ENCODE peak calls at places on chromosomes 5 and 9, in four cellular contexts. G is Peyer's patch, T is body of pancreas, P is IMR-90. B is an unnamed sample.
A peak's percentile ranks its signal among the peaks of the same experiment; 100 is the strongest.

GRCh38 chr5:88955403-88955802 is 72.4 kb upstream of the MEF2C start:
- DNase-seq in G (no peak), T (no peak), P (no peak), B (no peak)

GRCh38 chr5:139275536-139276297 is 17.8 kb upstream of the MATR3 start:
- DNase-seq in G (no peak), T (no peak), P (no peak), B (peak; percentile 15)

GRCh38 chr9:127781821-127782220 is 3.4 kb upstream of the SH2D3C start:
- DNase-seq in G (no peak), T (no peak), P (no peak), B (no peak)

GRCh38 chr5:39948867-39949468 is 524.2 kb upstream of the DAB2 start:
- DNase-seq in G (peak; percentile 84), T (peak; percentile 90), P (peak; percentile 76), B (peak; percentile 63)

GRCh38 chr5:55384072-55384471 is 76.3 kb downstream of the MTREX start:
- DNase-seq in G (no peak), T (no peak), P (no peak), B (no peak)

GRCh38 chr5:80238778-80239679 is 16.8 kb downstream of the SERINC5 start:
- DNase-seq in G (peak; percentile 71), T (peak; percentile 83), P (peak; percentile 61), B (no peak)

GRCh38 chr9:74458832-74459231 is 38.3 kb upstream of the RORB start:
- DNase-seq in G (no peak), T (no peak), P (no peak), B (no peak)

GRCh38 chr5:146041180-146041789 is 64.1 kb downstream of the PLAC8L1 start:
- DNase-seq in G (no peak), T (no peak), P (no peak), B (no peak)

GRCh38 chr5:158619083-158619788 is 480.5 kb downstream of the EBF1 start:
- DNase-seq in G (no peak), T (no peak), P (no peak), B (no peak)

GRCh38 chr5:2642684-2643325 is 108.7 kb downstream of the IRX2 start:
- DNase-seq in G (no peak), T (no peak), P (no peak), B (no peak)

GRCh38 chr5:34790087-34790486 is 48.9 kb upstream of the TTC23L start:
- DNase-seq in G (no peak), T (no peak), P (no peak), B (no peak)

GRCh38 chr9:21801683-21802417 is 586 bp upstream of the MTAP start:
- DNase-seq in G (peak; percentile 73), T (peak; percentile 78), P (peak; percentile 85), B (peak; percentile 95)

GRCh38 chr9:90861826-90862740 is 60.5 kb downstream of the SYK start:
- DNase-seq in G (no peak), T (no peak), P (no peak), B (no peak)

GRCh38 chr5:148697177-148697820 is 43.0 kb upstream of the HTR4 start:
- DNase-seq in G (no peak), T (no peak), P (peak; percentile 56), B (no peak)

GRCh38 chr5:54370982-54371381 is 60.6 kb upstream of the ARL15 start:
- DNase-seq in G (no peak), T (no peak), P (no peak), B (no peak)

GRCh38 chr5:120134944-120135343 is 329.2 kb upstream of the PRR16 start:
- DNase-seq in G (no peak), T (no peak), P (peak; percentile 46), B (no peak)

GRCh38 chr9:81687521-81688261 is 1.7 kb downstream of the TLE1 start:
- DNase-seq in G (peak; percentile 82), T (peak; percentile 52), P (no peak), B (peak; percentile 56)

GRCh38 chr5:137051165-137051564 is 448.0 kb downstream of the SPOCK1 start:
- DNase-seq in G (no peak), T (no peak), P (peak; percentile 11), B (no peak)

GRCh38 chr9:4640027-4640426 is 22.1 kb upstream of the PLPP6 start:
- DNase-seq in G (peak; percentile 59), T (no peak), P (no peak), B (no peak)

GRCh38 chr9:23962101-23962500 is 136.1 kb upstream of the ELAVL2 start:
- DNase-seq in G (no peak), T (no peak), P (no peak), B (no peak)

GRCh38 chr9:93303258-93303771 is 119.4 kb downstream of the WNK2 start:
- DNase-seq in G (peak; percentile 40), T (peak; percentile 1), P (no peak), B (no peak)

GRCh38 chr5:167339205-167339604 is 952.2 kb upstream of the WWC1 start:
- DNase-seq in G (no peak), T (no peak), P (no peak), B (no peak)

GRCh38 chr9:95110956-95111525 is 206.5 kb downstream of the FANCC start:
- DNase-seq in G (peak; percentile 40), T (no peak), P (no peak), B (no peak)

GRCh38 chr9:135328485-135329417 is 150.8 kb upstream of the PPP1R26 start:
- DNase-seq in G (no peak), T (no peak), P (no peak), B (no peak)

GRCh38 chr5:11719888-11720481 is 184.3 kb downstream of the CTNND2 start:
- DNase-seq in G (peak; percentile 49), T (peak; percentile 76), P (no peak), B (peak; percentile 64)

GRCh38 chr5:39217365-39218281 is 1.7 kb downstream of the FYB1 start:
- DNase-seq in G (peak; percentile 93), T (peak; percentile 86), P (peak; percentile 80), B (peak; percentile 64)

GRCh38 chr9:893115-893514 is 51.6 kb downstream of the DMRT1 start:
- DNase-seq in G (no peak), T (no peak), P (no peak), B (no peak)

GRCh38 chr9:72588336-72588735 is 66.9 kb downstream of the TMC1 start:
- DNase-seq in G (no peak), T (peak; percentile 16), P (peak; percentile 29), B (peak; percentile 37)

GRCh38 chr5:14143843-14144585 is 872 bp downstream of the TRIO start:
- DNase-seq in G (peak; percentile 72), T (peak; percentile 41), P (no peak), B (no peak)

GRCh38 chr9:69122391-69123141 is 51.5 kb upstream of the TJP2 start:
- DNase-seq in G (peak; percentile 86), T (peak; percentile 69), P (peak; percentile 84), B (peak; percentile 30)

GRCh38 chr5:138632900-138633489 is 57.8 kb upstream of the HSPA9 start:
- DNase-seq in G (peak; percentile 59), T (peak; percentile 74), P (peak; percentile 75), B (no peak)

GRCh38 chr5:1119312-1119831 is 7.5 kb upstream of the SLC12A7 start:
- DNase-seq in G (peak; percentile 82), T (no peak), P (no peak), B (no peak)

GRCh38 chr9:2623866-2624682 is 2.5 kb downstream of the VLDLR start:
- DNase-seq in G (no peak), T (no peak), P (no peak), B (no peak)

GRCh38 chr9:92600075-92600741 is 64.4 kb upstream of the ECM2 start:
- DNase-seq in G (no peak), T (no peak), P (no peak), B (peak; percentile 0)

GRCh38 chr5:146877178-146877681 is 1.3 kb downstream of the PPP2R2B start:
- DNase-seq in G (no peak), T (peak; percentile 3), P (no peak), B (no peak)

GRCh38 chr5:126651013-126651577 is 50.3 kb downstream of the PHAX start:
- DNase-seq in G (no peak), T (no peak), P (no peak), B (no peak)

GRCh38 chr5:126648471-126648870 is 47.7 kb downstream of the PHAX start:
- DNase-seq in G (no peak), T (no peak), P (no peak), B (no peak)

GRCh38 chr5:126647071-126647470 is 46.3 kb downstream of the PHAX start:
- DNase-seq in G (no peak), T (no peak), P (no peak), B (no peak)

GRCh38 chr5:126645132-126645531 is 44.4 kb downstream of the PHAX start:
- DNase-seq in G (no peak), T (no peak), P (no peak), B (no peak)

GRCh38 chr5:126650463-126650862 is 49.7 kb downstream of the PHAX start:
- DNase-seq in G (no peak), T (no peak), P (no peak), B (no peak)
- H3K27ac ChIP-seq in G (no peak overlapping the region), T (no peak overlapping the region), P (no peak overlapping the region), B (no peak overlapping the region)

DNA sequence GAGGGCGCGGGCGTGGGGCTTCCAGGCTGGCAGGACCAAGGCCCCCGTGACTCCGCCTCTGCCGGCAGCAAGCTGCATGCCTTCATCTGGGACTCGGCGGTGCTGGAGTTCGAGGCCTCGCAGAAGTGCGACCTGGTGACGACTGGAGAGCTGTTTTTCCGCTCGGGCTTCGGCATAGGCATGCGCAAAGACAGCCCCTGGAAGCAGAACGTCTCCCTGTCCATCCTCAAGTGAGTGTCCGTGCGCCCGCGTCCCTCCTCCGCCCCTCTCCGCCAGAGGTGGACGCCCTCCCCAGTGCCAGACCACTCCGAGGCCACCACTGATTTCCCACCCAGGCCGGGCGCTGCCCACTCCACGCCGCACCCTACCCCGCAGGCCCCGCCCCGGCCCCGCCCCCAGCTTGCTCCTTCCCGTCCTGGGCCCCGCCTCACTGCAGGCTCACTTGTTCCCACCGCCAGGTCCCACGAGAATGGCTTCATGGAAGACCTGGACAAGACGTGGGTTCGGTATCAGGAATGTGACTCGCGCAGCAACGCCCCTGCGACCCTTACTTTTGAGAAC is 6.7 kb downstream of the LRRC26 start:
- DNase-seq in G (no peak), T (no peak), P (no peak), B (peak; percentile 30)
- H3K4me3 ChIP-seq in G (peak overlapping the region; percentile 15), T (no peak overlapping the region), P (peak overlapping the region; percentile 31), B (no peak overlapping the region)

DNA sequence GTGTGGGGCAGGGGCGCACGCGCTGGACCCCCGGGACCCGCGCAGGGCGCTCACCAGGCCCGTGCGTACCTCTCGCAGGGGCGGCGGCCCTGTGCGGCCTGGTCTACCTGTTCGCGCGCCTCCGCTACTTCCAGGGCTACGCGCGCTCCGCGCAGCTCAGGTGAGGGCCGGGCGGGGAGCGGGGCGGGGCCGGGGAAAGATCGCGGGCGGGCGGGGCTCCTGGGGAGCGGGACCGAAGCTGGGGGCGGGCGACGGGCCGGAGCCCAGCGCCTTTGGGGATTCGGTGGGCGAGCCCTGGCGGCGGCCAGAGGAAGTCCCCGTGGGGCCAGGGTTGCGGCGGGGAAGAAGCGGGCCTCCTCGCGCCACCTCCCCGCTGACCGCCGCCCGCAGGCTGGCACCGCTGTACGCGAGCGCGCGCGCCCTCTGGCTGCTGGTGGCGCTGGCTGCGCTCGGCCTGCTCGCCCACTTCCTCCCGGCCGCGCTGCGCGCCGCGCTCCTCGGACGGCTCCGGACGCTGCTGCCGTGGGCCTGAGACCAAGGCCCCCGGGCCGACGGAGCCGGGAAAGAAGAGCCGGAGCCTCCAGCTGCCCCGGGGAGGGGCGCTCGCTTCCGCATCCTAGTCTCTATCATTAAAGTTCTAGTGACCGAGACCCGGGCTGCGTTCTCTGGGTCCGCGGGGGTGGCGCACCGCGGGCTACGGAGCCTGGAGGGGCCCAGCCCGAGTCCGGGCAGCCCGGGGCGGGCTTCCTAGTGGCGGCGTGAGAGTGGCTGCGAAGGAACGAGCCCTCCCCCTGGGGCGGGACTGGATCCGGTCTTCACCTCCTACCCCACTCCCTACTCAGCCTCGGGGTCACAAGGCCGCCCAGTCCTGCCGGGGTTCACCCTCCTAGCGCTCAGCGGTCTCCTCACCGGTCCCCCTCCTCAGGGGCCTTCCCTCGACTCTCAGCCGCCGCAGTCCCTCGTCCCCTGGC is 2.4 kb downstream of the LTC4S start:
- DNase-seq in G (peak; percentile 91), T (peak; percentile 84), P (peak; percentile 78), B (peak; percentile 81)
- TF ChIP-seq POLR2A in G (peak; percentile 28), T (peak; percentile 49), P (peak; percentile 27), B (peak; percentile 44)

GRCh38 chr5:127305486-127305885 is 14.9 kb downstream of the MEGF10 start:
- DNase-seq in G (no peak), T (no peak), P (no peak), B (no peak)
- H3K27ac ChIP-seq in G (no peak overlapping the region), T (no peak overlapping the region), P (no peak overlapping the region), B (no peak overlapping the region)

B was measured in prostate gland.